ENCODE peak calls at places on chromosome X, in six cellular contexts. I, E, W, L, T and Q are unnamed samples.

GRCh38 chrX:119417842-119418241 is 18.7 kb downstream of the SLC25A43 start:
- DNase-seq in I (no peak), E (peak; percentile 36), W (no peak), L (no peak), T (no peak), Q (no peak)

GRCh38 chrX:85052636-85053343 is 49.1 kb downstream of the APOOL start:
- DNase-seq in I (no peak), E (peak; percentile 1), W (no peak), L (no peak), T (no peak), Q (no peak)

GRCh38 chrX:134676440-134676839 is 18.2 kb upstream of the PLAC1 start:
- DNase-seq in I (peak; percentile 7), E (no peak), W (no peak), L (no peak), T (no peak), Q (no peak)

GRCh38 chrX:126770179-126770578 is 49.4 kb upstream of the PRR32 start:
- DNase-seq in I (peak; percentile 1), E (peak; percentile 3), W (no peak), L (no peak), T (no peak), Q (no peak)

GRCh38 chrX:100819534-100819836 is 706 bp upstream of the CSTF2 start:
- DNase-seq in I (no peak), E (no peak), W (peak; percentile 62), L (no peak), T (no peak), Q (no peak)

GRCh38 chrX:47751670-47752069 is 85.0 kb upstream of the ZNF81 start:
- DNase-seq in I (no peak), E (peak; percentile 18), W (no peak), L (no peak), T (peak; percentile 16), Q (no peak)

GRCh38 chrX:46686003-46686645 is 72.8 kb downstream of the SLC9A7 start:
- DNase-seq in I (no peak), E (peak; percentile 54), W (no peak), L (no peak), T (no peak), Q (no peak)

GRCh38 chrX:76076124-76076523 is 96.7 kb upstream of the PBDC1 start:
- DNase-seq in I (no peak), E (no peak), W (no peak), L (no peak), T (no peak), Q (no peak)

GRCh38 chrX:53631156-53631555 is 55.4 kb downstream of the HUWE1 start:
- DNase-seq in I (no peak), E (no peak), W (no peak), L (no peak), T (no peak), Q (no peak)

GRCh38 chrX:3990569-3990968 is 277.1 kb upstream of the PRKX start:
- DNase-seq in I (no peak), E (no peak), W (no peak), L (no peak), T (no peak), Q (no peak)

GRCh38 chrX:14030248-14030592 is 528 bp upstream of the GEMIN8 start:
- DNase-seq in I (no peak), E (peak; percentile 24), W (no peak), L (no peak), T (no peak), Q (no peak)

GRCh38 chrX:152601848-152602616 is 35.7 kb upstream of the GABRQ start:
- DNase-seq in I (no peak), E (peak; percentile 19), W (no peak), L (no peak), T (no peak), Q (no peak)

DNA sequence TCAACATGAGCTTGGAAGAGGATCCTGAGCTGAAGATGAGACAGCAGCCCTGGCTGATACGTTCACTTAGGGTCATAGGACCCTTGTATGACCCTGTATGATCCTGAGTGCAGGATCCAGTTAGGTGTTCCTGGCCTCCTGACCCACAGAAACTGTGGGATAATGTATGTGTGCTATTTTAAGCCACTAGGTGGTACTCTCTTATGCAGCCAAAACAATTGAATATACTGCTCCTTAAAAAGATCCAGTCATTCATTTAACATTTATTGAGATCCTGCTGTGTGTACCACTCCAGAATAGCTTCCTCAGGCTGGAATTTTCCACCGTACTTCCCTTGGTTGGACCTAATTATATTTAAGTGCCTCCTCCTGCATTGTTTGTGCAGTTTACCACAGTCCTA is 167.1 kb downstream of the AMELX start:
- DNase-seq in I (no peak), E (no peak), W (no peak), L (no peak), T (no peak), Q (no peak)
- TF ChIP-seq CTCF in I (no peak), E (no peak), W (no peak), L (no peak), T (no peak), Q (no peak)

DNA sequence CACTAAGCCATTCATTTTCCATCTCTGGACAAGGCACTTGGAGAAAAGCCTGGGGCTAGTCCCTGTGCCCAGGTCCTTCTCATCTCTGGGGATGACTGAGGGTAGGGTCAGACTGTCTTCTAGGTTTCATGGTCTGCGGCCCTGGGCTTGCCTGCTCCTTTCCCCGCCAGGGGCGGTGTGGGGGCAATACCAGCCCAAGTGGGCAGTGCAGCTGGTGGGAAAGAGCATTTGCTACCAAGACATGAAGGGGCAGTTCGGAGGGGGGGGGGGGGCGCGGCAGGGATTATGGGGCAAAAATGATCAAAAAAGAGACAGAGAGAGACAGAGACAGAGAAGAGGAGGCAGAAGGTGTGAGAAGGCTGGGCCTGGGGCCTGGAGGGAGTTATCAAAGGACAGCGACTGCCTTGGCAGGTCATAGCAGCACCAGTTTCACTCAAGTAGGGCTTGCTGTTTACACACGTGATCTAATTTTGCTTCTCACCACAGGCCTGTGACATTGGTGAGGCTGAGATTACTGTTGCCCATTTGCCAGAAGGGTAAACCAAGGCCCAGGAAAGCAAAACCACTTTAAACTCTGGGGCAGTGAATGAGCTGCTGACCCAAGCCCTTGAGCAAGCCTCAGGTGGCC is 56.1 kb downstream of the PJA1 start:
- DNase-seq in I (no peak), E (no peak), W (no peak), L (no peak), T (no peak), Q (no peak)
- H3K27ac ChIP-seq in I (peak overlapping the region; percentile 80), E (no peak overlapping the region), W (no peak overlapping the region), L (no peak overlapping the region), T (no peak overlapping the region), Q (no peak overlapping the region)

GRCh38 chrX:125205918-125206665 is 113.6 kb upstream of the TEX13C start:
- DNase-seq in I (no peak), E (no peak), W (no peak), L (no peak), T (no peak), Q (no peak)
- H3K4me3 ChIP-seq in I (peak overlapping the region; percentile 54), E (no peak overlapping the region), W (peak overlapping the region; percentile 68), L (peak overlapping the region; percentile 71), T (peak overlapping the region; percentile 27), Q (peak overlapping the region; percentile 54)

GRCh38 chrX:26783512-26784225 is 567.7 kb downstream of the MAGEB5 start:
- DNase-seq in I (no peak), E (peak; percentile 62), W (no peak), L (peak; percentile 2), T (no peak), Q (no peak)
- TF ChIP-seq CTCF in I (peak; percentile 10), E (peak; percentile 73), W (no peak), L (peak; percentile 45), T (peak; percentile 14), Q (peak; percentile 21)

DNA sequence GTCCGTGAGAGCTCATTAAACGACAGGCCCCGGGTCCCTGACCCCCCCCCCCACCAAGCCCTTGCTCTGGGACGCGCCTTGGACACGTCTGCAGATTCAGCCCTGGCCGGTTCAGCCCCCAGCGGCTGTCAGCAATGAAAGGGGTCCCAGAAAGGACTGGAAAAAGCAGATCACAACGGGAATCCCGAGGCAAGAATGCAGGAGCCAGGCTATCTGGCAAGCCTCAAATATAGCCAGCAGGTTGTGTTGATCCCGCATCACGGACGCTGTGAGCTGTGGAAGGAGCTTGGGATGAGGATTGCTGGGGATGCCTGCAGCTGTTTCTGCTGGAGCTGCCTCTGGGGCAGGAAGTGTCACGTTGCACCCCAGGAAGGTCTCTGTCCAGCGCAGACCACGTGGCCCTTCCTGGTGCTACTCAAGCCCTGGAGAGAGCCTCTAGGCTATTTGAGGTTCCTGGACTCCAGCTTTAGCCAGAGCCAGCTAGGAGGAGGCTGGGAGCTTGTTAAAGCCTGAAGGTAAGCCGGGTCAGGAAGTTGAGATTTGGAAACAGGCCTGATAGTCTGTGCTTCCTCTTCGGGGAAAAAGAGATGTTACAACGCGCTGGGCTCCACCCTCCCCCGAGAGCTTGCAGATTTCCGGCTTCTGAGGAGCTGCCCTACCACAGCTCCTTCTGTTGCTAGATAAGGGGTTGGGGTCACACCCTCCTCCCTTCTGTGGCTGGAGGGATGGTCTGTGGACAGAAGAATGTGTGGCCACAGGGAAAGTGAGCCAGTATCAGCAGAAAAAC is 19.3 kb upstream of the CSF2RA start:
- DNase-seq in I (no peak), E (peak; percentile 80), W (no peak), L (no peak), T (peak; percentile 42), Q (peak; percentile 76)
- H3K27ac ChIP-seq in I (peak overlapping the region; percentile 64), E (peak overlapping the region; percentile 62), W (peak overlapping the region; percentile 54), L (no peak overlapping the region), T (peak overlapping the region; percentile 47), Q (no peak overlapping the region)